ENCODE peak calls at places on chromosome 2, in five cellular contexts. M is K562, N is HEK293T, S is HepG2, A is SK-N-SH. F is an unnamed sample.

GRCh38 chr2:133568172-133568571 is at the start of gene NCKAP5:
- DNase-seq in M (no peak), S (no peak), N (peak; percentile 22), A (no peak), F (no peak)

GRCh38 chr2:181038796-181039195 is 58.4 kb downstream of the UBE2E3 start:
- DNase-seq in S (no peak), N (no peak), A (no peak), M (no peak), F (no peak)

GRCh38 chr2:70103531-70104061 is 16.3 kb downstream of the PCBP1 start:
- DNase-seq in N (no peak), M (no peak), A (no peak), S (no peak), F (no peak)

GRCh38 chr2:241835605-241836004 is 23.1 kb downstream of the PDCD1 start:
- DNase-seq in M (no peak), A (no peak), S (no peak), N (no peak), F (no peak)

GRCh38 chr2:20136149-20136548 is 84.7 kb upstream of the LAPTM4A start:
- DNase-seq in A (no peak), M (no peak), S (no peak), N (no peak), F (no peak)

GRCh38 chr2:27376866-27377617 is 3.5 kb downstream of the ZNF513 start:
- DNase-seq in N (no peak), A (no peak), M (no peak), S (no peak), F (no peak)

GRCh38 chr2:112198780-112199179 is 56.1 kb downstream of the ZC3H8 start:
- DNase-seq in S (no peak), M (no peak), N (no peak), A (no peak), F (no peak)

GRCh38 chr2:108239786-108240185 is at the start of gene SULT1C3:
- DNase-seq in M (no peak), S (no peak), N (no peak), A (no peak), F (no peak)

GRCh38 chr2:172087191-172087779 is 2.0 kb downstream of the DLX1 start:
- DNase-seq in N (no peak), M (no peak), A (no peak), S (no peak), F (no peak)

GRCh38 chr2:209937893-209938292 is 64.5 kb upstream of the RPE start:
- DNase-seq in A (peak; percentile 3), S (peak; percentile 5), M (no peak), N (no peak), F (no peak)

GRCh38 chr2:102022884-102023539 is 31.3 kb downstream of the IL1R2 start:
- DNase-seq in S (no peak), M (no peak), A (no peak), N (no peak), F (no peak)

GRCh38 chr2:42184346-42184745 is 15.2 kb downstream of the EML4 start:
- DNase-seq in N (no peak), A (no peak), S (no peak), M (no peak), F (no peak)

GRCh38 chr2:8190279-8190678 is 491.6 kb upstream of the ID2 start:
- DNase-seq in N (no peak), M (no peak), A (no peak), S (no peak), F (no peak)

GRCh38 chr2:20143263-20143662 is 81.7 kb downstream of the SDC1 start:
- DNase-seq in S (no peak), M (no peak), N (no peak), A (no peak), F (no peak)

GRCh38 chr2:120820263-120820884 is 84.7 kb downstream of the GLI2 start:
- DNase-seq in S (no peak), N (no peak), A (peak; percentile 81), M (no peak), F (no peak)

GRCh38 chr2:236557894-236558532 is 11.6 kb upstream of the ACKR3 start:
- DNase-seq in M (no peak), A (no peak), N (no peak), S (no peak), F (no peak)

GRCh38 chr2:167264380-167264779 is 376.1 kb downstream of the XIRP2 start:
- DNase-seq in A (peak; percentile 17), S (peak; percentile 3), M (no peak), N (no peak), F (no peak)

GRCh38 chr2:73258186-73258912 is 24.2 kb downstream of the CCT7 start:
- DNase-seq in A (no peak), S (no peak), N (no peak), M (no peak), F (no peak)

GRCh38 chr2:73256618-73256922 is 22.5 kb downstream of the CCT7 start:
- DNase-seq in M (no peak), S (no peak), A (no peak), N (no peak), F (no peak)

GRCh38 chr2:73258913-73259215 is 24.8 kb downstream of the CCT7 start:
- DNase-seq in N (no peak), S (no peak), M (no peak), A (no peak), F (no peak)

GRCh38 chr2:73257021-73257420 is 22.9 kb downstream of the CCT7 start:
- DNase-seq in N (no peak), A (no peak), M (no peak), S (no peak), F (no peak)

GRCh38 chr2:73257425-73258125 is 23.5 kb downstream of the CCT7 start:
- DNase-seq in A (no peak), N (no peak), M (peak; percentile 60), S (no peak), F (no peak)
- TF ChIP-seq FOXM1 in A (no peak), N (no peak), M (no peak), S (no peak), F (no peak)

DNA sequence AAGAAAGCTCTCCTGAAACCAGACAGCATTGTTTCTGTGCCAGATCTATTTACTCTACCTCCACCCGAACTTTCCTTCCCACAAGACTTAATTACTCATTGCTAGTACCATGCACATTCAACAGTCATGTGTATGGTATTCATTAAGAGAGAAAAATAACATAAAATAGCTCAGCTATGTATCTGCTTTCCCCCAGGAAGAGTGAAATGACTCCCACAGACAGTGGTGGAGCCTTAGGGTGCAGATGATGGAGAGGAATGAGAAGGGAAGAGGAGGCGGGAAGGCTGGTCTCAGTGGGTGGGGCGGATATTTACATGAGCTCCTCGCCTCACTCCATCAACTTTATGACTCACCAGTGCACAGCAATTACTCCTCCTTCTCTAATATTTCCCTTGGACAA is 724.5 kb downstream of the EPHA4 start:
- DNase-seq in S (no peak), N (no peak), M (no peak), A (no peak), F (no peak)
- TF ChIP-seq FOXM1 in S (no peak), N (no peak), M (no peak), A (no peak), F (no peak)

GRCh38 chr2:240023792-240024191 is 1.4 kb downstream of the NDUFA10 start:
- DNase-seq in N (peak; percentile 34), A (no peak), S (no peak), M (peak; percentile 67), F (no peak)

GRCh38 chr2:240024766-240025165 is 376 bp downstream of the NDUFA10 start:
- DNase-seq in A (no peak), M (peak; percentile 25), N (peak; percentile 28), S (peak; percentile 45), F (no peak)

GRCh38 chr2:240018071-240018750 is 6.9 kb downstream of the NDUFA10 start:
- DNase-seq in M (no peak), A (no peak), S (no peak), N (no peak), F (no peak)

GRCh38 chr2:240021488-240022104 is 3.5 kb downstream of the NDUFA10 start:
- DNase-seq in N (peak; percentile 71), S (peak; percentile 79), A (peak; percentile 85), M (peak; percentile 68), F (no peak)
- TF ChIP-seq FOXM1 in N (no peak), S (no peak), A (no peak), M (no peak), F (no peak)

DNA sequence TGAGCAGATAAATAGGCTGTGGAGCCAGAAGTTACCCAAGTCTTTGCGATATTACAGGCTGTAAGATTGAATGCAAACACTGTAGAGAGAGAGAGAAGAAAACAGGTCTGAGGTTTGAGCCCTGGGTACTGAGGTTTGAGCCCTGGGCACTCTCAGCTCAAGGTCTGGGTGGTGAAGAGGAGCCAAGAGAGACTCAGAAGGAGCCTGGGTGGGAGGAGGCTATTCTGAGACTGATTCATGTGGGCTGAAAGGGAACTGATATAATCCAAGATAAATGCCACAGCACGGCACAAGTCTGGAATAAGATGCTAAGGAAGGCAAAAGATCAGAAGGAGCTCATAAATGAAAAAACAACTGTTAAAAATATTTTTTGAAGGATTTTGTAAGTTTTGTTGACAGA is 407.6 kb upstream of the HS6ST1 start:
- DNase-seq in M (no peak), A (no peak), S (no peak), N (no peak), F (no peak)
- TF ChIP-seq FOXM1 in M (no peak), A (no peak), S (no peak), N (no peak), F (no peak)

F was measured in GM12878.